ENCODE peak calls at places on chromosome 12, in four cellular contexts. Z is activated effector memory CD4-positive, alpha-beta T cell treated with Interleukin-2 at 50 U/mL for 16 hours; S is NCI-H1105; M is pancreas. T is an unnamed sample.

GRCh38 chr12:65266408-65266807 is 12.1 kb upstream of the MSRB3 start:
- DNase-seq in Z (no peak), S (no peak), M (no peak), T (no peak)

GRCh38 chr12:108689314-108690190 is 41.8 kb downstream of the CORO1C start:
- DNase-seq in Z (no peak), S (no peak), M (no peak), T (no peak)

GRCh38 chr12:94793191-94793595 is 142.8 kb upstream of the TMCC3 start:
- DNase-seq in Z (no peak), S (no peak), M (no peak), T (no peak)

GRCh38 chr12:49233842-49234526 is 30.9 kb upstream of the TUBA1C start:
- DNase-seq in Z (no peak), S (peak; percentile 93), M (peak; percentile 56), T (no peak)

GRCh38 chr12:4392223-4392742 is 12.8 kb upstream of the FGF23 start:
- DNase-seq in Z (no peak), S (no peak), M (no peak), T (no peak)

GRCh38 chr12:38954119-38954746 is 48.8 kb upstream of the CPNE8 start:
- DNase-seq in Z (no peak), S (no peak), M (no peak), T (no peak)

GRCh38 chr12:88036368-88036965 is 7.3 kb upstream of the C12orf50 start:
- DNase-seq in Z (no peak), S (no peak), M (peak; percentile 31), T (no peak)

GRCh38 chr12:133203344-133204263 is 22.3 kb downstream of the ZNF268 start:
- DNase-seq in Z (no peak), S (no peak), M (no peak), T (no peak)

GRCh38 chr12:11344504-11344903 is 34.3 kb upstream of the PRB4 start:
- DNase-seq in Z (no peak), S (no peak), M (no peak), T (no peak)

GRCh38 chr12:40263616-40264409 is 39.0 kb downstream of the LRRK2 start:
- DNase-seq in Z (no peak), S (no peak), M (no peak), T (no peak)

GRCh38 chr12:47282206-47282605 is 202.4 kb upstream of the AMIGO2 start:
- DNase-seq in Z (no peak), S (no peak), M (no peak), T (no peak)

GRCh38 chr12:68106160-68106559 is 53.4 kb downstream of the IFNG start:
- DNase-seq in Z (no peak), S (no peak), M (no peak), T (no peak)

GRCh38 chr12:76518699-76519098 is 40.9 kb downstream of the OSBPL8 start:
- DNase-seq in Z (no peak), S (no peak), M (no peak), T (no peak)

GRCh38 chr12:123034865-123035264 is 54.4 kb downstream of the ARL6IP4 start:
- DNase-seq in Z (no peak), S (no peak), M (no peak), T (no peak)

GRCh38 chr12:131818821-131819585 is 9.2 kb upstream of the MMP17 start:
- DNase-seq in Z (no peak), S (no peak), M (no peak), T (no peak)

GRCh38 chr12:113291586-113291985 is 43.3 kb downstream of the SLC8B1 start:
- DNase-seq in Z (no peak), S (no peak), M (no peak), T (no peak)

GRCh38 chr12:83886479-83886878 is 1026.1 kb downstream of the SLC6A15 start:
- DNase-seq in Z (no peak), S (no peak), M (no peak), T (no peak)

GRCh38 chr12:19576421-19576925 is 137.2 kb downstream of the AEBP2 start:
- DNase-seq in Z (no peak), S (no peak), M (no peak), T (no peak)

GRCh38 chr12:19430988-19431387 is 8.3 kb upstream of the AEBP2 start:
- DNase-seq in Z (no peak), S (no peak), M (no peak), T (no peak)

GRCh38 chr12:127162307-127162706 is 1104.7 kb upstream of the TMEM132C start:
- DNase-seq in Z (no peak), S (no peak), M (no peak), T (no peak)

GRCh38 chr12:117049295-117049694 is 49.9 kb downstream of the TESC start:
- DNase-seq in Z (no peak), S (no peak), M (no peak), T (no peak)

GRCh38 chr12:85865905-85866304 is 8.2 kb upstream of the NTS start:
- DNase-seq in Z (no peak), S (no peak), M (no peak), T (peak; percentile 62)

GRCh38 chr12:84463756-84464495 is 448.7 kb downstream of the SLC6A15 start:
- DNase-seq in Z (no peak), S (no peak), M (no peak), T (no peak)

GRCh38 chr12:51836012-51836832 is 12.3 kb downstream of the FIGNL2 start:
- DNase-seq in Z (no peak), S (no peak), M (no peak), T (no peak)

GRCh38 chr12:100359822-100360221 is 2.9 kb downstream of the SLC17A8 start:
- DNase-seq in Z (no peak), S (no peak), M (no peak), T (no peak)

GRCh38 chr12:24539646-24540045 is 409.3 kb downstream of the BCAT1 start:
- DNase-seq in Z (no peak), S (no peak), M (no peak), T (no peak)

GRCh38 chr12:39006286-39006685 is 100.9 kb upstream of the CPNE8 start:
- DNase-seq in Z (no peak), S (no peak), M (no peak), T (no peak)

GRCh38 chr12:49129332-49130150 is 1.7 kb downstream of the TUBA1B start:
- DNase-seq in Z (no peak), S (no peak), M (no peak), T (no peak)

GRCh38 chr12:67752226-67752732 is 103.7 kb downstream of the DYRK2 start:
- DNase-seq in Z (no peak), S (no peak), M (no peak), T (no peak)

GRCh38 chr12:109875572-109876131 is 4.7 kb downstream of the GLTP start:
- DNase-seq in Z (no peak), S (peak; percentile 60), M (no peak), T (no peak)

GRCh38 chr12:64392221-64392620 is 1.7 kb upstream of the C12orf56 start:
- DNase-seq in Z (no peak), S (no peak), M (no peak), T (no peak)

GRCh38 chr12:6778212-6778570 is 5.9 kb downstream of the LAG3 start:
- DNase-seq in Z (no peak), S (peak; percentile 26), M (no peak), T (no peak)

GRCh38 chr12:98530068-98530467 is 14.7 kb downstream of the TMPO start:
- DNase-seq in Z (no peak), S (no peak), M (no peak), T (no peak)

GRCh38 chr12:63003223-63003819 is 68.4 kb upstream of the PPM1H start:
- DNase-seq in Z (no peak), S (no peak), M (no peak), T (no peak)

T was measured in coronary artery.